ENCODE peak calls at places on chromosomes 5 and 9, in eight cellular contexts. Z is foreskin keratinocyte, C is hepatocyte, V is right lobe of liver, D is HFFc6, U is dorsolateral prefrontal cortex, E is cardiac fibroblast, Y is colonic mucosa. H is an unnamed sample.

GRCh38 chr9:99056876-99057664 is 47.8 kb upstream of the TGFBR1 start:
- DNase-seq in Z (peak), C (no peak), V (no peak), D (peak), U (no peak), E (peak), Y (no peak), H (peak)

GRCh38 chr5:150035139-150035893 is 34.8 kb downstream of the HMGXB3 start:
- DNase-seq in Z (no peak), C (no peak), V (no peak), D (no peak), U (no peak), E (no peak), Y (no peak), H (no peak)

GRCh38 chr9:124450241-124450924 is at the start of gene ADGRD2:
- DNase-seq in Z (no peak), C (peak), V (peak), D (no peak), U (no peak), E (peak), Y (no peak), H (peak)

GRCh38 chr5:157710887-157711286 is 20.3 kb upstream of the THG1L start:
- DNase-seq in Z (peak), C (no peak), V (no peak), D (peak), U (no peak), E (peak), Y (no peak), H (peak)

GRCh38 chr9:2339416-2339815 is 282.2 kb upstream of the VLDLR start:
- DNase-seq in Z (no peak), C (no peak), V (no peak), D (no peak), U (no peak), E (no peak), Y (no peak), H (no peak)

GRCh38 chr5:81393783-81394718 is at the start of gene ACOT12:
- DNase-seq in Z (no peak), C (peak), V (peak), D (no peak), U (no peak), E (peak), Y (no peak), H (peak)

GRCh38 chr9:32264171-32264862 is 120.1 kb upstream of the ACO1 start:
- DNase-seq in Z (peak), C (peak), V (no peak), D (no peak), U (no peak), E (peak), Y (no peak), H (peak)

GRCh38 chr9:93677641-93678136 is 101.3 kb downstream of the PHF2 start:
- DNase-seq in Z (no peak), C (no peak), V (peak), D (no peak), U (peak), E (no peak), Y (peak), H (no peak)

GRCh38 chr5:2721739-2722138 is 29.7 kb downstream of the IRX2 start:
- DNase-seq in Z (no peak), C (no peak), V (no peak), D (no peak), U (no peak), E (no peak), Y (no peak), H (no peak)

GRCh38 chr5:29037716-29038115 is 1999.3 kb upstream of the CDH9 start:
- DNase-seq in Z (peak), C (no peak), V (no peak), D (no peak), U (no peak), E (no peak), Y (no peak), H (no peak)

GRCh38 chr9:121073038-121073437 is 1.7 kb upstream of the CNTRL start:
- DNase-seq in Z (peak), C (peak), V (no peak), D (peak), U (no peak), E (peak), Y (peak), H (peak)

GRCh38 chr9:29214162-29214520 is 1640.9 kb upstream of the C9orf72 start:
- DNase-seq in Z (peak), C (peak), V (no peak), D (no peak), U (peak), E (no peak), Y (no peak), H (no peak)

GRCh38 chr5:72134226-72134625 is 27.0 kb downstream of the MAP1B start:
- DNase-seq in Z (peak), C (no peak), V (no peak), D (no peak), U (no peak), E (no peak), Y (no peak), H (no peak)

GRCh38 chr5:145921211-145921610 is 15.2 kb upstream of the SH3RF2 start:
- DNase-seq in Z (peak), C (no peak), V (no peak), D (peak), U (no peak), E (peak), Y (no peak), H (no peak)

GRCh38 chr5:79237735-79238560 is 2.0 kb downstream of the JMY start:
- DNase-seq in Z (no peak), C (no peak), V (no peak), D (no peak), U (no peak), E (no peak), Y (no peak), H (no peak)

GRCh38 chr5:61020415-61020814 is 75.4 kb downstream of the NDUFAF2 start:
- DNase-seq in Z (no peak), C (no peak), V (no peak), D (no peak), U (no peak), E (peak), Y (no peak), H (peak)

GRCh38 chr9:15373881-15374280 is 48.8 kb upstream of the SNAPC3 start:
- DNase-seq in Z (no peak), C (no peak), V (no peak), D (no peak), U (no peak), E (no peak), Y (no peak), H (no peak)

GRCh38 chr5:160278356-160278755 is 34.0 kb downstream of the CCNJL start:
- DNase-seq in Z (no peak), C (no peak), V (no peak), D (no peak), U (no peak), E (no peak), Y (no peak), H (no peak)

GRCh38 chr5:74468421-74468820 is 172.1 kb downstream of the ENC1 start:
- DNase-seq in Z (no peak), C (no peak), V (no peak), D (no peak), U (no peak), E (no peak), Y (no peak), H (no peak)

GRCh38 chr9:17614929-17615328 is 36.1 kb downstream of the SH3GL2 start:
- DNase-seq in Z (no peak), C (no peak), V (no peak), D (no peak), U (no peak), E (no peak), Y (no peak), H (peak)

GRCh38 chr5:45101146-45101545 is 292.4 kb downstream of the MRPS30 start:
- DNase-seq in Z (no peak), C (no peak), V (no peak), D (no peak), U (no peak), E (no peak), Y (no peak), H (no peak)

DNA sequence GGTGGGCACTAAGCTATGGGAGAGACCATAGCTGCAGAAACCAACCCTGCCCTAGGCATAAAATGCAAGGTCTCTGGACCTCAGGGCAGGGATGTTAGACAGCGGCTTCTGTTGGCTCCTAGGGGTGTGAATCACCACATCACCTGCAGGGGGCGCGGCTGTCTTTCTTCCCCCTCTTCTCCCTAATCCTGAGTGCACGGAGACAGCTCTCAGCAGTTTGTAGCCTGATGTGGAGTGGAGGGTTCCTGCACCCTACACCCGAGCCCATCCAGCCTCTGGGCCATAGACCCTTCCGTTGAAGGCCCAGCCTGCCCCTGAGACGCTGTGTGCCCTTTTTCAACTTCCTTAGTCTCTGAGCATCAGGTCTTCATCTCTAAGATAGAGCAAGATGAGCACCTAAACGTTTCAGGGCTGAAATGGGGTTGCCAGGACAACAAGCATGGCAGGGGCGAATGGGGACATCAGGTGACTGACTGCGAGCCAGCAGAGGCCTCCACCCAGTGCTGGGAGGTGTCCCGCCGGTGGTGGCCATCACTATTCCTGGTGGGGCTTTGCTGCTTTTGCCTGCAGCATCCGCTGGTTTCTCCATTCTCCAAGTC is 2.3 kb upstream of the SEC16A start:
- DNase-seq in Z (peak), C (peak), V (peak), D (peak), U (peak), E (peak), Y (peak), H (peak)
- TF ChIP-seq CTCF in Z (peak), C (peak), V (peak), D (peak), U (peak), E (peak), Y (peak), H (peak)

GRCh38 chr5:132464155-132464939 is 26.2 kb downstream of the IRF1 start:
- DNase-seq in Z (no peak), C (no peak), V (peak), D (no peak), U (peak), E (no peak), Y (no peak), H (no peak)
- TF ChIP-seq CTCF in Z (peak), C (no peak), V (peak), D (peak), U (peak), E (no peak), Y (no peak), H (peak)

GRCh38 chr9:75184471-75184870 is 96.2 kb downstream of the OSTF1 start:
- DNase-seq in Z (no peak), C (no peak), V (no peak), D (no peak), U (no peak), E (no peak), Y (no peak), H (no peak)

GRCh38 chr9:75185585-75186170 is 97.4 kb downstream of the OSTF1 start:
- DNase-seq in Z (no peak), C (peak), V (peak), D (peak), U (no peak), E (peak), Y (peak), H (peak)

GRCh38 chr9:75183293-75183692 is 95.0 kb downstream of the OSTF1 start:
- DNase-seq in Z (no peak), C (no peak), V (no peak), D (no peak), U (no peak), E (no peak), Y (no peak), H (no peak)

GRCh38 chr9:75188756-75189155 is 100.4 kb downstream of the OSTF1 start:
- DNase-seq in Z (peak), C (no peak), V (no peak), D (no peak), U (no peak), E (no peak), Y (no peak), H (peak)

GRCh38 chr9:75186767-75187380 is 98.6 kb downstream of the OSTF1 start:
- DNase-seq in Z (no peak), C (no peak), V (no peak), D (peak), U (no peak), E (peak), Y (no peak), H (peak)
- TF ChIP-seq CTCF in Z (peak), C (peak), V (peak), D (peak), U (peak), E (peak), Y (peak), H (peak)

GRCh38 chr5:161676109-161676508 is 9.4 kb upstream of the GABRA6 start:
- DNase-seq in Z (no peak), C (peak), V (no peak), D (no peak), U (no peak), E (no peak), Y (no peak), H (peak)
- TF ChIP-seq CTCF in Z (no peak), C (peak), V (no peak), D (no peak), U (peak), E (peak), Y (peak), H (no peak)

GRCh38 chr9:24090566-24090965 is 264.5 kb upstream of the ELAVL2 start:
- DNase-seq in Z (no peak), C (no peak), V (no peak), D (no peak), U (no peak), E (no peak), Y (no peak), H (no peak)
- TF ChIP-seq CTCF in Z (no peak), C (no peak), V (no peak), D (no peak), U (no peak), E (no peak), Y (no peak), H (no peak)

GRCh38 chr9:72875221-72875620 is 77.6 kb downstream of the ALDH1A1 start:
- DNase-seq in Z (no peak), C (no peak), V (no peak), D (no peak), U (no peak), E (no peak), Y (no peak), H (no peak)

GRCh38 chr9:72874344-72874743 is 78.5 kb downstream of the ALDH1A1 start:
- DNase-seq in Z (no peak), C (no peak), V (no peak), D (no peak), U (no peak), E (no peak), Y (no peak), H (no peak)

GRCh38 chr9:72873456-72873855 is 79.4 kb downstream of the ALDH1A1 start:
- DNase-seq in Z (no peak), C (no peak), V (no peak), D (no peak), U (no peak), E (no peak), Y (no peak), H (no peak)

GRCh38 chr9:72872718-72873117 is 80.1 kb downstream of the ALDH1A1 start:
- DNase-seq in Z (no peak), C (peak), V (no peak), D (no peak), U (no peak), E (no peak), Y (peak), H (no peak)

GRCh38 chr9:72871685-72872084 is 81.2 kb downstream of the ALDH1A1 start:
- DNase-seq in Z (no peak), C (peak), V (no peak), D (peak), U (no peak), E (peak), Y (no peak), H (peak)
- TF ChIP-seq CTCF in Z (peak), C (peak), V (peak), D (peak), U (peak), E (peak), Y (peak), H (peak)

H was measured in fibroblast of mammary gland.